ENCODE peak calls at places on chromosomes 1 and 21, in nine cellular contexts. Q is upper lobe of left lung, I is ovary, Y is HepG2, L is esophagus muscularis mucosa, N is SK-N-SH, K is transverse colon, X is stomach, S is A549. P is an unnamed sample. For H3K9me3, the result is how much of the 10 kb centered on the place peaks cover.

GRCh38 chr1:38038836-38039235 is 7.8 kb downstream of the POU3F1 start:
- DNase-seq in Q (no peak), S (no peak), I (no peak), L (no peak), N (no peak), K (no peak), X (no peak), Y (no peak), P (no peak)

GRCh38 chr21:41373253-41373652 is 11.4 kb downstream of the MX2 start:
- DNase-seq in Q (no peak), Y (no peak), L (no peak), K (no peak), I (no peak), N (no peak), X (no peak), S (no peak), P (no peak)

GRCh38 chr1:229466887-229467286 is 33.0 kb upstream of the ACTA1 start:
- DNase-seq in I (no peak), S (no peak), K (no peak), Y (no peak), N (no peak), X (no peak), L (no peak), Q (no peak), P (no peak)

GRCh38 chr1:246659594-246660140 is 64.5 kb upstream of the SCCPDH start:
- DNase-seq in L (no peak), Y (no peak), I (no peak), X (no peak), Q (no peak), S (no peak), K (no peak), N (no peak), P (no peak)

GRCh38 chr1:161726631-161727342 is 5.4 kb downstream of the FCRLB start:
- DNase-seq in K (peak), N (peak), Q (peak), L (peak), I (peak), X (peak), S (peak), Y (peak), P (peak)

GRCh38 chr1:120954736-120955135 is 65.2 kb downstream of the PPIAL4A start:
- DNase-seq in Y (no peak), Q (peak), S (no peak), L (no peak), K (no peak), X (no peak), N (peak), I (no peak), P (no peak)

GRCh38 chr1:201427923-201428322 is 6.4 kb upstream of the TNNI1 start:
- DNase-seq in S (no peak), I (no peak), N (no peak), Y (no peak), X (no peak), Q (no peak), L (no peak), K (no peak), P (no peak)

GRCh38 chr1:242691603-242691945 is 167.1 kb upstream of the PLD5 start:
- DNase-seq in Q (no peak), S (no peak), X (no peak), K (no peak), Y (no peak), N (no peak), L (no peak), I (no peak), P (no peak)

GRCh38 chr1:153790282-153790995 is 15.2 kb downstream of the SLC27A3 start:
- DNase-seq in S (no peak), K (peak), L (peak), Q (no peak), X (peak), I (peak), Y (no peak), N (no peak), P (peak)

GRCh38 chr1:27550510-27551169 is 53.3 kb downstream of the AHDC1 start:
- DNase-seq in S (no peak), K (no peak), L (no peak), Q (peak), Y (no peak), X (no peak), N (no peak), I (no peak), P (no peak)

GRCh38 chr1:212981571-212982328 is 31.4 kb downstream of the VASH2 start:
- DNase-seq in L (peak), I (no peak), Q (no peak), N (no peak), Y (no peak), K (no peak), S (no peak), X (peak), P (no peak)

GRCh38 chr1:205058853-205059252 is 15.8 kb downstream of the CNTN2 start:
- DNase-seq in K (no peak), Y (no peak), N (no peak), L (no peak), X (no peak), Q (no peak), S (no peak), I (no peak), P (no peak)

GRCh38 chr1:184053881-184054280 is 2.4 kb downstream of the TSEN15 start:
- DNase-seq in S (no peak), I (no peak), L (no peak), Q (no peak), Y (no peak), X (no peak), K (no peak), N (no peak), P (no peak)

GRCh38 chr1:246809473-246809872 is 85.3 kb downstream of the SCCPDH start:
- DNase-seq in L (no peak), N (no peak), S (no peak), I (no peak), X (no peak), Q (no peak), Y (no peak), K (no peak), P (no peak)

GRCh38 chr1:178683304-178683703 is 41.7 kb upstream of the RALGPS2 start:
- DNase-seq in X (no peak), K (no peak), I (no peak), Q (no peak), Y (no peak), S (no peak), L (no peak), N (no peak), P (no peak)

GRCh38 chr1:112395261-112395831 is 668 bp upstream of the CTTNBP2NL start:
- DNase-seq in I (no peak), L (no peak), Q (no peak), Y (no peak), K (no peak), S (no peak), N (no peak), X (no peak), P (no peak)

GRCh38 chr1:12629521-12629956 is 11.5 kb upstream of the DHRS3 start:
- DNase-seq in I (no peak), L (no peak), K (no peak), Y (no peak), X (no peak), Q (no peak), S (no peak), N (no peak), P (no peak)

GRCh38 chr1:51758310-51758709 is 120.2 kb downstream of the NRDC start:
- DNase-seq in L (no peak), S (no peak), I (no peak), Y (no peak), Q (no peak), X (no peak), N (no peak), K (no peak), P (no peak)

GRCh38 chr1:205228052-205228451 is 306 bp downstream of the TMCC2 start:
- DNase-seq in S (peak), X (peak), N (no peak), Q (no peak), K (no peak), Y (no peak), L (no peak), I (no peak), P (no peak)

GRCh38 chr1:226092955-226093354 is 30.4 kb downstream of the H3-3A start:
- DNase-seq in Y (no peak), K (no peak), L (no peak), Q (no peak), N (no peak), S (no peak), I (no peak), X (no peak), P (no peak)

GRCh38 chr21:29547998-29548397 is 249.3 kb downstream of the BACH1 start:
- DNase-seq in Y (peak), Q (no peak), S (no peak), L (no peak), I (no peak), X (no peak), K (no peak), N (no peak), P (no peak)

GRCh38 chr1:14897080-14897449 is 256.5 kb upstream of the TMEM51 start:
- DNase-seq in I (no peak), S (no peak), Y (no peak), K (no peak), Q (no peak), X (no peak), N (no peak), L (no peak), P (no peak)

GRCh38 chr1:172746091-172746949 is 87.4 kb downstream of the FASLG start:
- DNase-seq in Y (peak), Q (no peak), S (peak), X (no peak), I (no peak), K (no peak), N (no peak), L (no peak), P (no peak)

GRCh38 chr1:67683736-67684525 is 1.1 kb upstream of the GADD45A start:
- DNase-seq in Q (no peak), X (no peak), I (peak), S (no peak), K (peak), Y (no peak), L (no peak), N (no peak), P (no peak)

GRCh38 chr1:21643624-21644023 is 25.5 kb downstream of the RAP1GAP start:
- DNase-seq in S (no peak), N (no peak), K (no peak), L (no peak), Y (no peak), I (no peak), Q (no peak), X (no peak), P (no peak)
- H3K9me3 ChIP-seq in S (under half), N (under half), K (under half), L (under half), Y (under half), I (under half), Q (under half), X (under half), P (under half)

GRCh38 chr1:207971511-207972224 is 60.7 kb upstream of the CD34 start:
- DNase-seq in Y (no peak), I (no peak), L (peak), S (no peak), N (no peak), Q (no peak), X (no peak), K (no peak), P (no peak)

GRCh38 chr1:207969528-207969927 is 58.6 kb upstream of the CD34 start:
- DNase-seq in K (no peak), S (no peak), I (no peak), N (no peak), Y (no peak), L (no peak), Q (no peak), X (no peak), P (no peak)

GRCh38 chr1:207974146-207974545 is 63.2 kb upstream of the CD34 start:
- DNase-seq in Y (no peak), L (peak), X (no peak), Q (no peak), S (no peak), N (no peak), I (no peak), K (no peak), P (no peak)

GRCh38 chr1:207970329-207971038 is 59.6 kb upstream of the CD34 start:
- DNase-seq in N (no peak), Y (no peak), L (no peak), S (no peak), K (no peak), X (no peak), I (no peak), Q (no peak), P (no peak)

DNA sequence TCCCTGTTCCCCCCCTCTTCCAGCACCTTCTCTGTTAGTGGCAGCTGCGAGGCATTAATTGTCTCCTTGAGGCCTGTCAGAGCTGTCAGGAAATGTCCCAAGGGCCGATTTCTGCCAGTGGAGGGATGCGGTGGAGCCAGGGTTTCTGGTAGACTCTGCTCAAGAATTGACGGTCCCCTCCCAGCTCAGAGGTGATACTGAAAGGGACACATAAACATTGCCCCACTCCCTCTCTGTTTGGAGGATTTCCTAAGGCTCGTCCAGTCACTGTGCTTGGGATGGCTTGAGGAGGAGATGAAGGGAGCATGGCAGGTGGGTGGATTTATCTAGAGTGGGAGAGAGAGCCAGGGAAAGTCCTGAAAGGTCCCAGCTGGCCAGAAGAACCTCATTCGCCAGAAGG is 61.4 kb upstream of the CD34 start:
- DNase-seq in X (no peak), I (no peak), N (no peak), L (peak), S (no peak), K (no peak), Y (no peak), Q (no peak), P (no peak)
- TF ChIP-seq EP300 in X (no peak), I (no peak), N (no peak), L (no peak), S (no peak), K (no peak), Y (no peak), Q (no peak), P (no peak)

GRCh38 chr1:4500441-4500840 is 154.0 kb upstream of the AJAP1 start:
- DNase-seq in K (no peak), X (no peak), N (no peak), Y (no peak), Q (no peak), L (no peak), S (no peak), I (no peak), P (no peak)
- H3K9me3 ChIP-seq in K (under half), X (under half), N (under half), Y (under half), Q (under half), L (under half), S (under half), I (under half), P (under half)

DNA sequence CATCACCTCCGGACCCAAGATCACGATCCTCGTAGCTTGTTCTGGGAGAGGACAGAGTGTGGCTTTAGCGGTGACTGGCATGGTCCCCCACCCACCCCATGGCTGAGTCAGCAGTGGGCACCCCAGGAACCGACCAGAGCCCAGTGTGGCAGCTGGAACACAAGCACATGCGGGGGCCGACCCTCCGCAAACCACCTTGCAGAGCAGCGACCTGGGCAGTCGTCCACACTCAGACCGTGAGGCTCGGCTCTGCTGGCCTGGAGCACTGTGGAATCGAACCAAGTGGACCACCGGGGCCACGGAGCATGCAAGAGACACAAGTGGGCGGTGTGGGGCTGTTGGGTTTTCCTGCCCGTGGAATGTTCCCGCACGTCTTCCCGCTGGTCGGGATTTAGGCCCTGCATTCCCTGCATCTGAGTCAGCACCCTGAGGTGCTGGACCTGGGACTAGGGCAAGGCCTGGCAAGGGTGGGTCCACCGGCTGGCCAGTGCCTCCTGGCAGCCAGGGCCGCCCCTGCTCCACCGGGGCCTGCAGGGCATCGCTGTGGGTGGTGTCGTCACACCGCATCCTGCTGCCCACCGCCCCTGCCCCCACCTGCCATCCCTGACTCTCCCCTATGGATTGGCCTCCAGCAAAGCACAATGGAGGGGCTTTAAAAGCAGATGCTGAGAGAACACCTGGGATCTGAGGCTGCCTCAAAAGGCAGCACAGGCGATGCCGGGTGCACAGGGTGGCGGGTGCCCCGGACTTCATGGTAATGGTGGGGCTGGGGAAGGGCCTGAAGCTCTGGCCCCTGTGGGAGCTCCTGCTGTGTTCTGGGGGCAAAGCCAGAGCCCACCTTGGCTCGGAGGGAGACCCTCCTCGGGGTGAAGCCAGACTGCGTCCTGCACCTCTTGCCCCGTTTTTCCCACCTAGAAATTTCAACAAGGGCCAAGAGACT is 18.5 kb downstream of the MORN1 start:
- DNase-seq in L (no peak), S (no peak), Q (peak), I (peak), N (no peak), X (no peak), K (peak), Y (no peak), P (no peak)
- TF ChIP-seq EP300 in L (no peak), S (no peak), Q (no peak), I (no peak), N (no peak), X (no peak), K (no peak), Y (no peak), P (no peak)

GRCh38 chr1:2856821-2857290 is 55.4 kb upstream of the TTC34 start:
- DNase-seq in N (no peak), L (no peak), K (no peak), I (no peak), Y (no peak), X (no peak), Q (peak), S (no peak), P (no peak)
- H3K9me3 ChIP-seq in N (under half), L (under half), K (under half), I (under half), Y (under half), X (under half), Q (under half), S (under half), P (under half)

GRCh38 chr1:43732132-43732531 is 24.8 kb downstream of the ST3GAL3 start:
- DNase-seq in L (no peak), Q (no peak), S (no peak), K (no peak), I (no peak), Y (no peak), N (no peak), X (no peak), P (no peak)
- TF ChIP-seq EP300 in L (no peak), Q (no peak), S (no peak), K (no peak), I (no peak), Y (no peak), N (no peak), X (no peak), P (no peak)

GRCh38 chr1:48947761-48948537 is 171.3 kb upstream of the BEND5 start:
- DNase-seq in Y (no peak), K (no peak), Q (no peak), I (no peak), L (no peak), S (no peak), X (no peak), N (peak), P (no peak)
- H3K9me3 ChIP-seq in Y (half or more), K (under half), Q (under half), I (under half), L (under half), S (under half), X (under half), N (under half), P (under half)

DNA sequence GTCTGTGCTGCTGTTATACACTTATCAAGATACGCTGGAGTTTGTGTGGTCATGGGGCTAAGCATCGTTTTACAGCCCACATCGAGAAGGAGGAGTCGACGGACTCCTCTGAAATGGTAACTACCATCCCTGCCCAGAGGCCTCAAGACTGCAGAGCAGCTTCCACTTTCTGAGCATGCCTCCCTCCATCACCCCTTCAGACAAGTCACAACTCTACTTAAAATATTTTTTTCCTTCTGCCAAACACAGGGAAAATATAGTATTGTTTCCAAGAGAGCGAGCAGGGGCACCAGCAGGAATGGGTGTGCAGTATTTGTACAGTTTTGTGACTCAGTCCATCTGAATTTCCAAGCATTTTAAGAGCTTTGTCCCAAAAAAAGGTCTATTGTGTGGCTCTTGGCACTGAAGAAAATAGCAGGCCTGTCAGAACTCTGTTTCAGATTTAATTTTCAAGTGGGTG is 14.1 kb downstream of the EVA1C start:
- DNase-seq in I (no peak), S (no peak), X (no peak), Y (peak), K (no peak), Q (no peak), N (no peak), L (no peak), P (no peak)
- TF ChIP-seq EP300 in I (no peak), S (no peak), X (no peak), Y (no peak), K (no peak), Q (no peak), N (peak), L (no peak), P (peak)

P was measured in tibial nerve.